ENCODE peak calls at places on chromosome 18, in five cellular contexts. One of them, this sample, is unnamed.

GRCh38 chr18:51236225-51236624 is 38.7 kb upstream of the MEX3C start:
- DNase-seq in spleen: no peak
- DNase-seq in cardiac muscle cell: peak; percentile 93
- DNase-seq in naive thymus-derived CD4-positive, alpha-beta T cell: no peak
- DNase-seq in AG04450: no peak
- DNase-seq in this sample: peak; percentile 61

GRCh38 chr18:73693091-73693490 is 454.5 kb downstream of the FBXO15 start:
- DNase-seq in spleen: no peak
- DNase-seq in cardiac muscle cell: no peak
- DNase-seq in naive thymus-derived CD4-positive, alpha-beta T cell: no peak
- DNase-seq in AG04450: no peak
- DNase-seq in this sample: no peak

GRCh38 chr18:27862056-27862682 is 314.8 kb downstream of the CDH2 start:
- DNase-seq in spleen: no peak
- DNase-seq in cardiac muscle cell: no peak
- DNase-seq in naive thymus-derived CD4-positive, alpha-beta T cell: no peak
- DNase-seq in AG04450: no peak
- DNase-seq in this sample: no peak

GRCh38 chr18:11990541-11990940 is 9.2 kb downstream of the IMPA2 start:
- DNase-seq in spleen: peak; percentile 57
- DNase-seq in cardiac muscle cell: no peak
- DNase-seq in naive thymus-derived CD4-positive, alpha-beta T cell: no peak
- DNase-seq in AG04450: no peak
- DNase-seq in this sample: no peak

GRCh38 chr18:63775166-63775730 is at the start of gene SERPINB7:
- DNase-seq in spleen: no peak
- DNase-seq in cardiac muscle cell: no peak
- DNase-seq in naive thymus-derived CD4-positive, alpha-beta T cell: no peak
- DNase-seq in AG04450: peak; percentile 71
- DNase-seq in this sample: peak; percentile 97

GRCh38 chr18:47595816-47596501 is 334.5 kb downstream of the SMAD2 start:
- DNase-seq in spleen: no peak
- DNase-seq in cardiac muscle cell: no peak
- DNase-seq in naive thymus-derived CD4-positive, alpha-beta T cell: no peak
- DNase-seq in AG04450: no peak
- DNase-seq in this sample: no peak

GRCh38 chr18:21739604-21740473 is 753 bp upstream of the MIB1 start:
- DNase-seq in spleen: peak; percentile 83
- DNase-seq in cardiac muscle cell: peak; percentile 24
- DNase-seq in naive thymus-derived CD4-positive, alpha-beta T cell: no peak
- DNase-seq in AG04450: no peak
- DNase-seq in this sample: no peak

GRCh38 chr18:35389095-35389618 is 12.0 kb upstream of the ZNF396 start:
- DNase-seq in spleen: no peak
- DNase-seq in cardiac muscle cell: peak; percentile 83
- DNase-seq in naive thymus-derived CD4-positive, alpha-beta T cell: no peak
- DNase-seq in AG04450: no peak
- DNase-seq in this sample: no peak

GRCh38 chr18:47978141-47978540 is 47.7 kb upstream of the SMAD2 start:
- DNase-seq in spleen: no peak
- DNase-seq in cardiac muscle cell: no peak
- DNase-seq in naive thymus-derived CD4-positive, alpha-beta T cell: no peak
- DNase-seq in AG04450: no peak
- DNase-seq in this sample: no peak

GRCh38 chr18:62312851-62313250 is 12.3 kb upstream of the TNFRSF11A start:
- DNase-seq in spleen: no peak
- DNase-seq in cardiac muscle cell: no peak
- DNase-seq in naive thymus-derived CD4-positive, alpha-beta T cell: no peak
- DNase-seq in AG04450: no peak
- DNase-seq in this sample: no peak

GRCh38 chr18:46160050-46160798 is 56.0 kb downstream of the HAUS1 start:
- DNase-seq in spleen: no peak
- DNase-seq in cardiac muscle cell: no peak
- DNase-seq in naive thymus-derived CD4-positive, alpha-beta T cell: peak; percentile 12
- DNase-seq in AG04450: no peak
- DNase-seq in this sample: no peak

GRCh38 chr18:79552696-79553095 is 126.9 kb upstream of the CTDP1 start:
- DNase-seq in spleen: no peak
- DNase-seq in cardiac muscle cell: no peak
- DNase-seq in naive thymus-derived CD4-positive, alpha-beta T cell: no peak
- DNase-seq in AG04450: no peak
- DNase-seq in this sample: no peak

GRCh38 chr18:31050635-31051034 is 8.1 kb upstream of the DSC3 start:
- DNase-seq in spleen: no peak
- DNase-seq in cardiac muscle cell: no peak
- DNase-seq in naive thymus-derived CD4-positive, alpha-beta T cell: no peak
- DNase-seq in AG04450: no peak
- DNase-seq in this sample: peak; percentile 88

GRCh38 chr18:45748531-45748930 is 24.6 kb downstream of the SLC14A1 start:
- DNase-seq in spleen: no peak
- DNase-seq in cardiac muscle cell: no peak
- DNase-seq in naive thymus-derived CD4-positive, alpha-beta T cell: no peak
- DNase-seq in AG04450: no peak
- DNase-seq in this sample: no peak

GRCh38 chr18:79221136-79221535 is 151.9 kb downstream of the ATP9B start:
- DNase-seq in spleen: no peak
- DNase-seq in cardiac muscle cell: no peak
- DNase-seq in naive thymus-derived CD4-positive, alpha-beta T cell: no peak
- DNase-seq in AG04450: no peak
- DNase-seq in this sample: no peak

GRCh38 chr18:67509711-67510110 is 6.8 kb downstream of the DSEL start:
- DNase-seq in spleen: no peak
- DNase-seq in cardiac muscle cell: peak; percentile 76
- DNase-seq in naive thymus-derived CD4-positive, alpha-beta T cell: no peak
- DNase-seq in AG04450: no peak
- DNase-seq in this sample: no peak

GRCh38 chr18:74775239-74775638 is 177.6 kb downstream of the ZNF407 start:
- DNase-seq in spleen: no peak
- DNase-seq in cardiac muscle cell: peak; percentile 28
- DNase-seq in naive thymus-derived CD4-positive, alpha-beta T cell: no peak
- DNase-seq in AG04450: peak; percentile 81
- DNase-seq in this sample: no peak

GRCh38 chr18:35071819-35072247 is 30.6 kb downstream of the MAPRE2 start:
- DNase-seq in spleen: no peak
- DNase-seq in cardiac muscle cell: peak; percentile 69
- DNase-seq in naive thymus-derived CD4-positive, alpha-beta T cell: no peak
- DNase-seq in AG04450: no peak
- DNase-seq in this sample: no peak

GRCh38 chr18:58887613-58887963 is 22.9 kb downstream of the ZNF532 start:
- DNase-seq in spleen: peak; percentile 88
- DNase-seq in cardiac muscle cell: peak; percentile 78
- DNase-seq in naive thymus-derived CD4-positive, alpha-beta T cell: no peak
- DNase-seq in AG04450: no peak
- DNase-seq in this sample: no peak

GRCh38 chr18:50788284-50788683 is 31.5 kb downstream of the MRO start:
- DNase-seq in spleen: no peak
- DNase-seq in cardiac muscle cell: no peak
- DNase-seq in naive thymus-derived CD4-positive, alpha-beta T cell: no peak
- DNase-seq in AG04450: no peak
- DNase-seq in this sample: no peak

GRCh38 chr18:12336251-12336650 is 28.2 kb downstream of the TUBB6 start:
- DNase-seq in spleen: no peak
- DNase-seq in cardiac muscle cell: no peak
- DNase-seq in naive thymus-derived CD4-positive, alpha-beta T cell: no peak
- DNase-seq in AG04450: no peak
- DNase-seq in this sample: peak; percentile 18

GRCh38 chr18:44852818-44853217 is 172.1 kb downstream of the SETBP1 start:
- DNase-seq in spleen: no peak
- DNase-seq in cardiac muscle cell: no peak
- DNase-seq in naive thymus-derived CD4-positive, alpha-beta T cell: no peak
- DNase-seq in AG04450: no peak
- DNase-seq in this sample: no peak

GRCh38 chr18:32018331-32019250 is at the start of gene RNF125:
- DNase-seq in spleen: peak; percentile 97
- DNase-seq in cardiac muscle cell: peak; percentile 88
- DNase-seq in naive thymus-derived CD4-positive, alpha-beta T cell: peak; percentile 97
- DNase-seq in AG04450: peak; percentile 23
- DNase-seq in this sample: peak; percentile 88

GRCh38 chr18:24014986-24015896 is 687 bp downstream of the TTC39C start:
- DNase-seq in spleen: peak; percentile 89
- DNase-seq in cardiac muscle cell: peak; percentile 80
- DNase-seq in naive thymus-derived CD4-positive, alpha-beta T cell: peak; percentile 57
- DNase-seq in AG04450: no peak
- DNase-seq in this sample: peak; percentile 36

GRCh38 chr18:45910405-45911023 is 56.6 kb downstream of the EPG5 start:
- DNase-seq in spleen: peak; percentile 87
- DNase-seq in cardiac muscle cell: peak; percentile 57
- DNase-seq in naive thymus-derived CD4-positive, alpha-beta T cell: peak; percentile 60
- DNase-seq in AG04450: peak; percentile 13
- DNase-seq in this sample: peak; percentile 17

GRCh38 chr18:3217930-3218647 is 1.7 kb downstream of the MYOM1 start:
- DNase-seq in spleen: no peak
- DNase-seq in cardiac muscle cell: peak; percentile 33
- DNase-seq in naive thymus-derived CD4-positive, alpha-beta T cell: no peak
- DNase-seq in AG04450: no peak
- DNase-seq in this sample: no peak

GRCh38 chr18:59885579-59886163 is 14.1 kb upstream of the PMAIP1 start:
- DNase-seq in spleen: no peak
- DNase-seq in cardiac muscle cell: peak; percentile 80
- DNase-seq in naive thymus-derived CD4-positive, alpha-beta T cell: no peak
- DNase-seq in AG04450: no peak
- DNase-seq in this sample: peak; percentile 86

DNA sequence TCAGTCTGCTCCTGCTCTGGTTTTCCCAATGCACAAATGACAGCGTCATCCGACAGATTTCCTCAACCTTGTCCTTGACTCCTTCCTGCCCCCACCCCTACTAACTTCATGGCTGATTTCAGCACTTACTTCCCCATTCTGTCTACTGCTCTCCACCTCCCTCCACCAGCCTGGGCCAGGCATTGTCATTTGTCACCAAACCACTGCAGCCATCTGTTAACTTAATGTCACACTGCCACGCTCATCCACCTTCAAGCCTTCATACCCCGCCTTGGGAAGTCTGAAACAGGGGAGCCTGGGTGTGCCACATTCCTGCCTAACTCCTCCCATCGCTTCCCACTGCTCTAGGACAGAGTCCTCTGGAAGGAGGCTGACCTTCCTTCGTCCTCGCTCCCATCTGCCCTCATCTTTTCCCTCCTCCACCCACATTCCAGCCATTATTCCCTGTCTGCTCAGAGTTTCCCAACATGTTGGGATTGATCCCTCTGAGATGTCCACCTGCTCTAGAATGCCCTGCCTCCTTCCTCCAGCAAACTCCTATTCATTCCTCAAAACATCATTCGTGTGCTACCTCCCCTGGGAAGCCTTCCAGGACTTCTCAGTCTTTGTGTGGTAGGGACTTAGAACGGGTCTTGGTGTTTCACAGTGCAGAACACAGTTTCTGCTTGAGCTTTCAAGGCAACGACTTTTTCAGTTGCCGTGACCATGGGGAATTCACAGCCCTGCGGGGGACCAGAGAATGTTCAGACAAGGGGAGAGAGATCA is 42.2 kb upstream of the SMAD7 start:
- DNase-seq in spleen: peak; percentile 84
- DNase-seq in cardiac muscle cell: no peak
- DNase-seq in naive thymus-derived CD4-positive, alpha-beta T cell: no peak
- DNase-seq in AG04450: no peak
- DNase-seq in this sample: no peak
- H3K27ac ChIP-seq in spleen: no peak overlapping the region
- H3K27ac ChIP-seq in cardiac muscle cell: no peak overlapping the region
- H3K27ac ChIP-seq in naive thymus-derived CD4-positive, alpha-beta T cell: no peak overlapping the region
- H3K27ac ChIP-seq in AG04450: no peak overlapping the region
- H3K27ac ChIP-seq in this sample: no peak overlapping the region

GRCh38 chr18:7914834-7915670 is 347.9 kb downstream of the PTPRM start:
- DNase-seq in spleen: no peak
- DNase-seq in cardiac muscle cell: no peak
- DNase-seq in naive thymus-derived CD4-positive, alpha-beta T cell: no peak
- DNase-seq in AG04450: no peak
- DNase-seq in this sample: no peak

GRCh38 chr18:7919565-7919964 is 352.4 kb downstream of the PTPRM start:
- DNase-seq in spleen: no peak
- DNase-seq in cardiac muscle cell: no peak
- DNase-seq in naive thymus-derived CD4-positive, alpha-beta T cell: no peak
- DNase-seq in AG04450: no peak
- DNase-seq in this sample: no peak

GRCh38 chr18:7921938-7922587 is 354.9 kb downstream of the PTPRM start:
- DNase-seq in spleen: no peak
- DNase-seq in cardiac muscle cell: peak; percentile 84
- DNase-seq in naive thymus-derived CD4-positive, alpha-beta T cell: no peak
- DNase-seq in AG04450: no peak
- DNase-seq in this sample: peak; percentile 65

GRCh38 chr18:7923105-7923504 is 356.0 kb downstream of the PTPRM start:
- DNase-seq in spleen: no peak
- DNase-seq in cardiac muscle cell: peak; percentile 27
- DNase-seq in naive thymus-derived CD4-positive, alpha-beta T cell: no peak
- DNase-seq in AG04450: no peak
- DNase-seq in this sample: no peak

GRCh38 chr18:7918696-7919095 is 351.6 kb downstream of the PTPRM start:
- DNase-seq in spleen: no peak
- DNase-seq in cardiac muscle cell: peak; percentile 7
- DNase-seq in naive thymus-derived CD4-positive, alpha-beta T cell: no peak
- DNase-seq in AG04450: no peak
- DNase-seq in this sample: no peak
- H3K27ac ChIP-seq in spleen: no peak overlapping the region
- H3K27ac ChIP-seq in cardiac muscle cell: no peak overlapping the region
- H3K27ac ChIP-seq in naive thymus-derived CD4-positive, alpha-beta T cell: no peak overlapping the region
- H3K27ac ChIP-seq in AG04450: no peak overlapping the region
- H3K27ac ChIP-seq in this sample: no peak overlapping the region

GRCh38 chr18:55510809-55511208 is 77.2 kb downstream of the TCF4 start:
- DNase-seq in spleen: no peak
- DNase-seq in cardiac muscle cell: peak; percentile 92
- DNase-seq in naive thymus-derived CD4-positive, alpha-beta T cell: no peak
- DNase-seq in AG04450: peak; percentile 32
- DNase-seq in this sample: no peak
- H3K27ac ChIP-seq in spleen: peak overlapping the region; percentile 82
- H3K27ac ChIP-seq in cardiac muscle cell: peak overlapping the region; percentile 80
- H3K27ac ChIP-seq in naive thymus-derived CD4-positive, alpha-beta T cell: no peak overlapping the region
- H3K27ac ChIP-seq in AG04450: peak overlapping the region; percentile 63
- H3K27ac ChIP-seq in this sample: no peak overlapping the region

DNA sequence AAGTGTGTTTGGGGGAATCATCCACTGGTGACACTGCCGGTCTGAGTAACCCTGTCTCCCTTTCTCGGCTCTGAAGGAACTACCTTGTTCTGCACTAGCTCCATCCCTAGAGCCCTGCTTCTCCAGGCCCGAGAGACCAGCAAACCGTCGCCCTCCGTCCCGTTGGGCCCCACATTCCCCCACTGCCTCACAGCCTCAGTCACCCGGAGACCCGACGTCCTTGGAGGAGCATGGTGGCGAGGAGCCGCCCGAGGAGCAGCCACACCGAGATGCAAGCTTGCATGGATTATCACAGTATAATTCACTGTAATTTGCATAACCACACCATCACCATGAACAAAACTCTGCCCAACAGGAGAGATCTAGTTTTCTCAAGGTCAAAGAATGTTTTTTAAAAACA is 126.2 kb downstream of the MTCL1 start:
- DNase-seq in spleen: no peak
- DNase-seq in cardiac muscle cell: no peak
- DNase-seq in naive thymus-derived CD4-positive, alpha-beta T cell: no peak
- DNase-seq in AG04450: no peak
- DNase-seq in this sample: no peak
- H3K27ac ChIP-seq in spleen: no peak overlapping the region
- H3K27ac ChIP-seq in cardiac muscle cell: no peak overlapping the region
- H3K27ac ChIP-seq in naive thymus-derived CD4-positive, alpha-beta T cell: no peak overlapping the region
- H3K27ac ChIP-seq in AG04450: no peak overlapping the region
- H3K27ac ChIP-seq in this sample: no peak overlapping the region

GRCh38 chr18:13622751-13623150 is 103.6 kb downstream of the FAM210A start:
- DNase-seq in spleen: no peak
- DNase-seq in cardiac muscle cell: no peak
- DNase-seq in naive thymus-derived CD4-positive, alpha-beta T cell: no peak
- DNase-seq in AG04450: no peak
- DNase-seq in this sample: no peak
- H3K27ac ChIP-seq in spleen: no peak overlapping the region
- H3K27ac ChIP-seq in cardiac muscle cell: no peak overlapping the region
- H3K27ac ChIP-seq in naive thymus-derived CD4-positive, alpha-beta T cell: no peak overlapping the region
- H3K27ac ChIP-seq in AG04450: no peak overlapping the region
- H3K27ac ChIP-seq in this sample: no peak overlapping the region